ENCODE peak calls at places on chromosomes 5 and 9, in four cellular contexts. X, V, P and O are unnamed samples.

GRCh38 chr9:99406939-99407338 is 184.9 kb downstream of the SEC61B start:
- DNase-seq in X (no peak), V (no peak), P (no peak), O (no peak)

GRCh38 chr5:946720-947625 is 54.3 kb downstream of the TRIP13 start:
- DNase-seq in X (no peak), V (no peak), P (peak), O (no peak)

GRCh38 chr5:580436-580835 is 31.7 kb upstream of the CEP72 start:
- DNase-seq in X (no peak), V (no peak), P (peak), O (no peak)

GRCh38 chr5:143592648-143593047 is 189.2 kb upstream of the NR3C1 start:
- DNase-seq in X (no peak), V (no peak), P (no peak), O (no peak)

GRCh38 chr9:2208991-2209390 is 193.8 kb downstream of the SMARCA2 start:
- DNase-seq in X (no peak), V (no peak), P (no peak), O (no peak)

GRCh38 chr5:80246995-80247729 is 8.7 kb downstream of the SERINC5 start:
- DNase-seq in X (no peak), V (peak), P (no peak), O (peak)

GRCh38 chr5:137318027-137318426 is 181.1 kb downstream of the SPOCK1 start:
- DNase-seq in X (no peak), V (no peak), P (no peak), O (no peak)

GRCh38 chr9:3256571-3256970 is 269.2 kb downstream of the RFX3 start:
- DNase-seq in X (no peak), V (no peak), P (no peak), O (no peak)

GRCh38 chr5:57671371-57671770 is 188.8 kb upstream of the ACTBL2 start:
- DNase-seq in X (no peak), V (no peak), P (no peak), O (no peak)

GRCh38 chr5:124919076-124919475 is 172.6 kb upstream of the ZNF608 start:
- DNase-seq in X (no peak), V (no peak), P (no peak), O (no peak)

GRCh38 chr9:120774719-120775118 is 18.5 kb downstream of the FBXW2 start:
- DNase-seq in X (no peak), V (no peak), P (no peak), O (no peak)

GRCh38 chr5:138722518-138722917 is 30.7 kb upstream of the CTNNA1 start:
- DNase-seq in X (no peak), V (no peak), P (no peak), O (no peak)